ENCODE peak calls at places on chromosome 1, in four cellular contexts. F, J, W and D are unnamed samples.

GRCh38 chr1:117564227-117565082 is 41.4 kb upstream of the TENT5C start:
- DNase-seq in F (no peak), J (no peak), W (peak; percentile 44), D (no peak)

GRCh38 chr1:44826375-44827196 is 16.5 kb downstream of the PTCH2 start:
- DNase-seq in F (no peak), J (peak; percentile 75), W (peak; percentile 47), D (no peak)

GRCh38 chr1:226820935-226821718 is 49.3 kb upstream of the PSEN2 start:
- DNase-seq in F (peak; percentile 100), J (no peak), W (peak; percentile 26), D (peak; percentile 65)

GRCh38 chr1:72892461-72892860 is 610.1 kb upstream of the NEGR1 start:
- DNase-seq in F (no peak), J (no peak), W (no peak), D (no peak)

GRCh38 chr1:227899141-227899819 is 48.5 kb downstream of the WNT9A start:
- DNase-seq in F (no peak), J (no peak), W (no peak), D (no peak)

GRCh38 chr1:119882172-119883029 is 13.9 kb downstream of the ADAM30 start:
- DNase-seq in F (peak; percentile 27), J (no peak), W (no peak), D (no peak)

GRCh38 chr1:94819945-94820746 is at the start of gene SLC44A3:
- DNase-seq in F (peak; percentile 24), J (peak; percentile 26), W (no peak), D (peak; percentile 35)

GRCh38 chr1:72122099-72122893 is 160.0 kb downstream of the NEGR1 start:
- DNase-seq in F (no peak), J (no peak), W (no peak), D (no peak)

GRCh38 chr1:65264197-65264929 is 45.0 kb upstream of the DNAJC6 start:
- DNase-seq in F (peak; percentile 37), J (no peak), W (no peak), D (peak; percentile 29)

GRCh38 chr1:31976401-31976800 is 37.3 kb upstream of the KHDRBS1 start:
- DNase-seq in F (peak; percentile 51), J (no peak), W (no peak), D (no peak)

GRCh38 chr1:49630156-49630555 is 393.6 kb downstream of the AGBL4 start:
- DNase-seq in F (no peak), J (no peak), W (no peak), D (no peak)

GRCh38 chr1:21318714-21319159 is 28.5 kb upstream of the ECE1 start:
- DNase-seq in F (peak; percentile 87), J (no peak), W (no peak), D (no peak)

GRCh38 chr1:192872010-192872409 is 63.2 kb downstream of the RGS2 start:
- DNase-seq in F (no peak), J (no peak), W (no peak), D (no peak)

GRCh38 chr1:192880191-192880590 is 71.4 kb downstream of the RGS2 start:
- DNase-seq in F (no peak), J (no peak), W (no peak), D (no peak)

GRCh38 chr1:192878249-192878648 is 69.4 kb downstream of the RGS2 start:
- DNase-seq in F (peak; percentile 43), J (no peak), W (no peak), D (no peak)

GRCh38 chr1:192879416-192879815 is 70.6 kb downstream of the RGS2 start:
- DNase-seq in F (peak; percentile 9), J (peak; percentile 1), W (peak; percentile 18), D (no peak)

GRCh38 chr1:192877283-192877886 is 68.5 kb downstream of the RGS2 start:
- DNase-seq in F (no peak), J (no peak), W (no peak), D (no peak)
- TF ChIP-seq SMC3 in F (no peak), J (no peak), W (no peak), D (no peak)

GRCh38 chr1:108831225-108831624 is 25.7 kb downstream of the AKNAD1 start:
- DNase-seq in F (peak; percentile 89), J (no peak), W (no peak), D (no peak)

GRCh38 chr1:108828074-108828961 is 28.6 kb downstream of the AKNAD1 start:
- DNase-seq in F (peak; percentile 85), J (peak; percentile 67), W (peak; percentile 90), D (peak; percentile 68)

GRCh38 chr1:108830119-108831008 is 26.5 kb downstream of the AKNAD1 start:
- DNase-seq in F (peak; percentile 99), J (peak; percentile 8), W (peak; percentile 85), D (peak; percentile 83)

GRCh38 chr1:108826081-108826635 is 30.7 kb downstream of the AKNAD1 start:
- DNase-seq in F (no peak), J (no peak), W (no peak), D (no peak)

GRCh38 chr1:108829498-108829916 is 27.4 kb downstream of the AKNAD1 start:
- DNase-seq in F (peak; percentile 76), J (peak; percentile 27), W (no peak), D (no peak)
- TF ChIP-seq RFX5 in F (no peak), J (no peak), W (no peak), D (no peak)

GRCh38 chr1:14649976-14650375 is 51.5 kb downstream of the KAZN start:
- DNase-seq in F (no peak), J (no peak), W (no peak), D (no peak)

GRCh38 chr1:14648931-14649860 is 50.7 kb downstream of the KAZN start:
- DNase-seq in F (no peak), J (no peak), W (no peak), D (no peak)

GRCh38 chr1:14652840-14653239 is 54.4 kb downstream of the KAZN start:
- DNase-seq in F (no peak), J (no peak), W (no peak), D (no peak)

GRCh38 chr1:14650951-14651350 is 52.5 kb downstream of the KAZN start:
- DNase-seq in F (no peak), J (no peak), W (no peak), D (no peak)

DNA sequence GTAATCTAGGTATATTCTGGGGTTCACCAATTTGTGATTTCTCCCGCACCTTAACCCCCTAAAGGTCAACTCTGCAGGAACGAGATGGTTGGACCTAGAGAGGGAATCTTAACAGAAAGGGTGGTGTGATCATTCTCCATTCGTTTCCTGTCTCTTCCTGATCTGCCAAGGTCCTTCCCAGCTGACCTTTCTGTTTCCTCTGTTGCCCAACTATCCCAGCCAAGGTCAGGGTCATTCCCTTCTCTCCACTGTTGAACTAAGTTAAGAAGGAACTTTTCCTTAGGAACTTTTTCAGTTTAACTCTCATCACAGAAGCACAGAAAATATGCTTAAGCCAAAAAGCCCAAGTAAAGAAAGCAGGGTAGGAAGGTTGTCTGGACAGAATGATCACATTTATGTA is 49.3 kb downstream of the KAZN start:
- DNase-seq in F (no peak), J (no peak), W (no peak), D (no peak)
- TF ChIP-seq SMC3 in F (no peak), J (no peak), W (no peak), D (no peak)

DNA sequence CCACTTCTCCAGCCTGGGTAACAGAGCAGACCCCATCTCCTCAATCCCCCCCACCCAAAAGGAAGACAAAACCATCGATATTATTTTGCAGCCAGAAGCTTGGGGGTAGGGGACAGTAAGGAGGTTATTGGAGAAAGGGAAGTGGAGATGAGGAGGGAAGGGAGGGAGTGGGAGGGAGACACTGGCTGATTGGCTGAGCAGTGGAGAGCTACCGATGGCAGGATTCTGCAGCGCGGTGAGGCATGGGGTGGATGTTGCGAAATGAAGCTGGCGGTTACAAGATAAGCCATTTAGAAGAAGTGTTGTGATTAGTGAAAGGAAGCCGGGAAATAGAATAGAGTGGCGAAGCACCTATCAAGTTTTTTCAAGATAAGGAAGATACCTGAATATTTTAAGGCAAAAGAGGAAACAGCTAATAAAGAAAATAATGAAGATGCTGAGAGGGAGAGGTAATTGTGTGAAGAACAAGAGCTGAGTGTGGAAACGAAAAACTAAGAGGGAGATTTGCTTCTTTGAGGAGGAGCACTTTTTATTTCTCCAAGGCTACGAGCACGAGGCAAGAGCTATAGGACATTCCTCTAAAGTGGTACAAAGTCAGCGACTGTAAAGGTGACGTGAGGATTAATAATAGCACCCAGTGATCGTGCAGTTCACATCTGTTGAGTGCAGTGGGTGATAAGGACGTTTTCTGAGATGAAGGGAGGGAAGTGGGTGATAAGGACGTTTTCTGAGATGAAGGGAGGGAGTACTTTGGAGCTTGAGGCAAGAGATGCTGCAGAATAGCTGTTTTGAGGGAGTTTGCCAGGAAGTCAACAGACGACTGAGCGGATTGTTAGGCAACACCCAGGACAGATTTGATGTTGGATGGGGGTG is 103.2 kb upstream of the KIF26B start:
- DNase-seq in F (peak; percentile 62), J (no peak), W (peak; percentile 93), D (no peak)
- TF ChIP-seq RFX5 in F (no peak), J (no peak), W (no peak), D (no peak)

DNA sequence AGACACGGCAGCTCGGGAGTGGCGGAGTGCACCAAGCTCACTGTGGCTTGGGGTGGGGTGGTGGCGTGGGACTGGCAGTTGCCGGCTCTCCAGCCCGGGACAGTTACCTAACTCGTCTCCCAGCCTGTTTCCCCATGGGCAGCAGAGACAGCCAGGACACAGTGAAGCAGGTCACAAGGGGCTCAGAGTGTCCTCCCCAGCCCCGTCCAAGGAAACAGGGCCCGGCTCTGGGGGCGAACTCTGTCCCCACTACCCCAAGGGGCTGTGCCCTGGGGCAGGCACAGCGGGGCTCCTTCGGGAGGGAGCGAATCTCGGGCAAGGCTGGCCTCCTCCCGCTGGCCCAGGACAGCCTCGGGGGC is 762 bp downstream of the GPR157 start:
- DNase-seq in F (no peak), J (no peak), W (no peak), D (no peak)
- TF ChIP-seq SMC3 in F (no peak), J (no peak), W (no peak), D (no peak)

GRCh38 chr1:51504806-51505525 is 14.1 kb downstream of the EPS15 start:
- DNase-seq in F (no peak), J (peak; percentile 7), W (no peak), D (no peak)

GRCh38 chr1:51509773-51510172 is 9.3 kb downstream of the EPS15 start:
- DNase-seq in F (no peak), J (peak; percentile 21), W (no peak), D (no peak)

GRCh38 chr1:51512120-51512519 is 6.9 kb downstream of the EPS15 start:
- DNase-seq in F (no peak), J (no peak), W (no peak), D (no peak)

GRCh38 chr1:51506537-51506936 is 12.5 kb downstream of the EPS15 start:
- DNase-seq in F (peak; percentile 81), J (no peak), W (no peak), D (no peak)
- TF ChIP-seq RFX5 in F (no peak), J (no peak), W (no peak), D (no peak)

GRCh38 chr1:184160942-184161698 is 109.6 kb downstream of the TSEN15 start:
- DNase-seq in F (peak; percentile 59), J (no peak), W (no peak), D (no peak)
- TF ChIP-seq SMC3 in F (no peak), J (no peak), W (no peak), D (no peak)

GRCh38 chr1:99869304-99869703 is 19.1 kb downstream of the AGL start:
- DNase-seq in F (peak; percentile 73), J (no peak), W (no peak), D (no peak)
- TF ChIP-seq RFX5 in F (no peak), J (no peak), W (no peak), D (no peak)